ENCODE peak calls at places on chromosomes 3 and 15, in nine cellular contexts. J, D, T, V, B, O, G, Q and E are unnamed samples.

GRCh38 chr15:98951493-98952320 is 55.9 kb downstream of the PGPEP1L start:
- DNase-seq in J (no peak), D (no peak), T (peak; percentile 6), V (no peak), B (no peak), O (no peak), G (no peak), Q (no peak), E (no peak)

GRCh38 chr3:47436180-47436579 is 39.6 kb downstream of the SCAP start:
- DNase-seq in J (no peak), D (no peak), T (no peak), V (no peak), B (no peak), O (no peak), G (no peak), Q (no peak), E (no peak)

GRCh38 chr3:72255191-72255590 is 470.2 kb upstream of the PROK2 start:
- DNase-seq in J (no peak), D (no peak), T (no peak), V (no peak), B (no peak), O (no peak), G (no peak), Q (no peak), E (no peak)

GRCh38 chr3:123258811-123259420 is 57.2 kb downstream of the SEC22A start:
- DNase-seq in J (no peak), D (no peak), T (peak; percentile 3), V (peak; percentile 0), B (no peak), O (peak; percentile 14), G (no peak), Q (peak; percentile 44), E (no peak)

GRCh38 chr15:69757186-69757585 is 304.6 kb downstream of the RPLP1 start:
- DNase-seq in J (peak; percentile 14), D (peak; percentile 82), T (no peak), V (no peak), B (no peak), O (peak; percentile 59), G (no peak), Q (no peak), E (no peak)

GRCh38 chr3:79538-79937 is 117.0 kb upstream of the CHL1 start:
- DNase-seq in J (no peak), D (no peak), T (no peak), V (no peak), B (no peak), O (no peak), G (no peak), Q (no peak), E (no peak)

GRCh38 chr15:91047545-91048199 is 25.3 kb upstream of the VPS33B start:
- DNase-seq in J (no peak), D (no peak), T (no peak), V (no peak), B (no peak), O (peak; percentile 13), G (no peak), Q (no peak), E (no peak)

GRCh38 chr3:56302417-56302816 is 165.8 kb downstream of the ERC2 start:
- DNase-seq in J (no peak), D (no peak), T (no peak), V (no peak), B (no peak), O (no peak), G (no peak), Q (no peak), E (no peak)

GRCh38 chr3:12759097-12759679 is at the start of gene TMEM40:
- DNase-seq in J (no peak), D (no peak), T (no peak), V (no peak), B (no peak), O (no peak), G (no peak), Q (no peak), E (no peak)

GRCh38 chr15:95291878-95292472 is 1038.5 kb upstream of the NR2F2 start:
- DNase-seq in J (no peak), D (no peak), T (no peak), V (no peak), B (no peak), O (peak; percentile 25), G (no peak), Q (peak; percentile 35), E (no peak)

GRCh38 chr15:90594297-90594696 is 64.6 kb downstream of the CRTC3 start:
- DNase-seq in J (peak; percentile 75), D (peak; percentile 83), T (peak; percentile 22), V (peak; percentile 74), B (peak; percentile 68), O (peak; percentile 97), G (no peak), Q (peak; percentile 67), E (peak; percentile 31)

GRCh38 chr15:87419341-87419740 is 837.2 kb downstream of the NTRK3 start:
- DNase-seq in J (no peak), D (no peak), T (no peak), V (no peak), B (no peak), O (no peak), G (no peak), Q (no peak), E (no peak)

GRCh38 chr3:1717524-1717923 is 381.1 kb upstream of the CNTN4 start:
- DNase-seq in J (no peak), D (no peak), T (no peak), V (no peak), B (no peak), O (no peak), G (no peak), Q (no peak), E (no peak)

GRCh38 chr3:9787714-9788113 is 4.6 kb downstream of the TADA3 start:
- DNase-seq in J (no peak), D (peak; percentile 49), T (no peak), V (no peak), B (no peak), O (no peak), G (no peak), Q (no peak), E (no peak)

GRCh38 chr3:13484861-13485590 is 4.9 kb downstream of the HDAC11 start:
- DNase-seq in J (no peak), D (no peak), T (peak; percentile 87), V (no peak), B (peak; percentile 36), O (no peak), G (no peak), Q (peak; percentile 70), E (peak; percentile 29)

GRCh38 chr3:149442845-149443544 is 31.5 kb upstream of the TM4SF4 start:
- DNase-seq in J (no peak), D (no peak), T (no peak), V (peak; percentile 13), B (no peak), O (no peak), G (no peak), Q (peak; percentile 8), E (no peak)

GRCh38 chr3:113242091-113242581 is 30.8 kb downstream of the BOC start:
- DNase-seq in J (no peak), D (no peak), T (no peak), V (no peak), B (no peak), O (no peak), G (no peak), Q (peak; percentile 1), E (no peak)

GRCh38 chr3:157120071-157120892 is 39.7 kb downstream of the CCNL1 start:
- DNase-seq in J (no peak), D (no peak), T (no peak), V (peak; percentile 49), B (no peak), O (no peak), G (no peak), Q (no peak), E (no peak)

GRCh38 chr3:72595927-72596610 is 252.2 kb downstream of the SHQ1 start:
- DNase-seq in J (no peak), D (no peak), T (no peak), V (no peak), B (no peak), O (no peak), G (no peak), Q (no peak), E (no peak)

GRCh38 chr15:80804970-80805495 is 25.9 kb downstream of the CEMIP start:
- DNase-seq in J (no peak), D (peak; percentile 42), T (no peak), V (peak; percentile 57), B (no peak), O (peak; percentile 8), G (no peak), Q (no peak), E (no peak)